ENCODE peak calls at places on chromosomes 6 and 20, in nine cellular contexts. I is neural crest cell, S is psoas muscle, R is HFF-Myc, X is mesothelial cell of epicardium, E is RWPE1, N is left ventricle myocardium inferior, O is ovary, V is epithelial cell of esophagus. U is an unnamed sample.

GRCh38 chr6:159832941-159833340 is 32.9 kb downstream of the PNLDC1 start:
- DNase-seq in I (no peak), S (no peak), R (no peak), X (no peak), E (no peak), N (no peak), O (no peak), V (peak), U (no peak)

GRCh38 chr20:44866703-44867335 is 18.7 kb upstream of the YWHAB start:
- DNase-seq in I (no peak), S (no peak), R (no peak), X (no peak), E (no peak), N (no peak), O (no peak), V (no peak), U (no peak)

GRCh38 chr6:38482466-38482865 is 157.3 kb downstream of the BTBD9 start:
- DNase-seq in I (no peak), S (no peak), R (no peak), X (no peak), E (no peak), N (no peak), O (no peak), V (no peak), U (no peak)

GRCh38 chr6:164325168-164325567 is 910.6 kb downstream of the QKI start:
- DNase-seq in I (no peak), S (no peak), R (no peak), X (no peak), E (no peak), N (no peak), O (no peak), V (no peak), U (no peak)

GRCh38 chr20:51503376-51503775 is 39.1 kb downstream of the NFATC2 start:
- DNase-seq in I (no peak), S (no peak), R (no peak), X (no peak), E (no peak), N (no peak), O (no peak), V (no peak), U (no peak)

GRCh38 chr6:16854986-16855385 is 93.7 kb upstream of the ATXN1 start:
- DNase-seq in I (no peak), S (no peak), R (no peak), X (no peak), E (no peak), N (no peak), O (no peak), V (peak), U (no peak)

GRCh38 chr6:138089325-138089724 is 17.9 kb downstream of the PERP start:
- DNase-seq in I (no peak), S (no peak), R (no peak), X (no peak), E (no peak), N (no peak), O (no peak), V (peak), U (no peak)

GRCh38 chr6:93417421-93417996 is 1.9 kb downstream of the EPHA7 start:
- DNase-seq in I (no peak), S (no peak), R (no peak), X (no peak), E (peak), N (no peak), O (no peak), V (no peak), U (peak)

GRCh38 chr20:7113577-7114466 is 346.3 kb downstream of the BMP2 start:
- DNase-seq in I (peak), S (peak), R (peak), X (peak), E (peak), N (peak), O (no peak), V (peak), U (peak)
- TF ChIP-seq CTCF in I (peak), S (peak), R (peak), X (no peak), E (peak), N (peak), O (no peak), V (peak), U (peak)

GRCh38 chr6:79864421-79864820 is 82.9 kb downstream of the ELOVL4 start:
- DNase-seq in I (no peak), S (no peak), R (no peak), X (no peak), E (no peak), N (no peak), O (no peak), V (peak), U (no peak)

GRCh38 chr6:79869600-79870084 is 77.7 kb downstream of the ELOVL4 start:
- DNase-seq in I (peak), S (peak), R (peak), X (peak), E (peak), N (peak), O (peak), V (peak), U (peak)

GRCh38 chr6:79872303-79872702 is 75.0 kb downstream of the ELOVL4 start:
- DNase-seq in I (no peak), S (no peak), R (no peak), X (no peak), E (no peak), N (no peak), O (no peak), V (peak), U (no peak)

GRCh38 chr6:79869184-79869583 is 78.2 kb downstream of the ELOVL4 start:
- DNase-seq in I (no peak), S (no peak), R (no peak), X (no peak), E (no peak), N (no peak), O (no peak), V (no peak), U (no peak)

DNA sequence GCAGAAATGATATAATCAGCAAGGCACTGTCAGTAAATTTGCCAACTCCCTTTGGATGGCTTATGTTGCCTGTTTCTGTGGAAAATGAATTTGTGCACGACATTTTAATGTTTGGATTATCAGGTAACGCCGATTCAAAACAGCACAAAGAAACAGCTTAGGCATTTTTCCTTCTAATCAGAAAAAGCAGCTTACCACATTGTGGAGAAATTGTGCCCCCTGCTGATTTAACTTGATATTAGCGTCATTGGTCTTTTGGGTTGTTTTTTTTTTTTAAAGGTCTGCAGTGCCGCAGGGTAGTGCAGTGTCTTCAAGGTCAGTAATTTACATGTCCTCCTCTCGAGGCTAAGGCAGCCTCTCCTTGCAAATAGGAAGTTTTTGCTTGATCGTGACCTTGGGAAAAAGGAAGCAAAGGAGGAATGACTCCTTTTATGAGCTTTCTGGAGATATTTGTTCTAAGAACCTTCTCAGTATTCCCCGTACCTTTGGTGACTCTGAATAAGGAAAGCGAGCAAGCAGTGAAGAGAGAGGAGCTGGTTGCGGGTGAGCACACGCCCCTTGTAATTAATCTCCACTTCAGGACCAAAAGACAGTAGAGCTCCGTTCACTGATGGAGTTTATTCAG is 79.1 kb downstream of the ELOVL4 start:
- DNase-seq in I (peak), S (no peak), R (peak), X (no peak), E (peak), N (no peak), O (peak), V (peak), U (peak)
- TF ChIP-seq CTCF in I (peak), S (peak), R (peak), X (peak), E (peak), N (peak), O (no peak), V (peak), U (peak)

DNA sequence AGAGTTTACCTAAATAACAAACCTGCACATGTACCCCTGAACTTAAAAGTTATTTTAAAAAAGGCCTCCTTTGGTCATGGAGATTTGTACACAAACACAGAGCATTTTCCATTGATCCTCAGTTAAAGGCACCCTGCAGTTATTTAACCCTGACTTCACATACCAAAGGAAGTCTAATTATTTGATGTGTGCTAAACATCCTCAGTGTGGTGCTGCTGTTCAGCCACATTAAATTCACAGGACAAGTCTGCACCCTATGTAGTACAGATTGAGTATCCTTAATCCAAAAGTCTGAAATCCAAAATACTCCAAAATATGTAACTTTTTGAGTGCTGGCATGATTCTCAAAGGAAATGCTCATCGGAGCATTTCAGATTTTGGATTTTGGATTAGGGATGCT is 21.4 kb downstream of the KCNQ5 start:
- DNase-seq in I (no peak), S (no peak), R (no peak), X (no peak), E (no peak), N (no peak), O (no peak), V (no peak), U (no peak)
- TF ChIP-seq CTCF in I (no peak), S (no peak), R (no peak), X (no peak), E (no peak), N (no peak), O (no peak), V (peak), U (no peak)

GRCh38 chr6:112269165-112269564 is 14.8 kb upstream of the LAMA4 start:
- DNase-seq in I (no peak), S (no peak), R (no peak), X (no peak), E (no peak), N (no peak), O (peak), V (peak), U (peak)
- TF ChIP-seq CTCF in I (no peak), S (peak), R (peak), X (no peak), E (no peak), N (peak), O (peak), V (peak), U (no peak)

GRCh38 chr6:72984981-72985665 is 240.2 kb downstream of the KHDC1L start:
- DNase-seq in I (no peak), S (no peak), R (no peak), X (no peak), E (no peak), N (no peak), O (no peak), V (no peak), U (no peak)
- TF ChIP-seq CTCF in I (no peak), S (no peak), R (no peak), X (no peak), E (no peak), N (no peak), O (no peak), V (no peak), U (no peak)

GRCh38 chr6:157982580-157983438 is 1.1 kb downstream of the SYNJ2 start:
- DNase-seq in I (no peak), S (no peak), R (no peak), X (no peak), E (no peak), N (no peak), O (peak), V (no peak), U (no peak)
- TF ChIP-seq CTCF in I (peak), S (no peak), R (peak), X (no peak), E (no peak), N (peak), O (peak), V (peak), U (no peak)

GRCh38 chr20:5807431-5807830 is 57.2 kb downstream of the SHLD1 start:
- DNase-seq in I (no peak), S (no peak), R (no peak), X (no peak), E (no peak), N (no peak), O (no peak), V (no peak), U (no peak)

GRCh38 chr20:5808901-5809300 is 58.7 kb downstream of the SHLD1 start:
- DNase-seq in I (no peak), S (no peak), R (no peak), X (no peak), E (no peak), N (no peak), O (no peak), V (no peak), U (no peak)

GRCh38 chr20:5811746-5812145 is 61.5 kb downstream of the SHLD1 start:
- DNase-seq in I (no peak), S (no peak), R (no peak), X (no peak), E (no peak), N (no peak), O (no peak), V (no peak), U (no peak)

GRCh38 chr20:5809495-5809894 is 59.3 kb downstream of the SHLD1 start:
- DNase-seq in I (no peak), S (no peak), R (no peak), X (no peak), E (no peak), N (no peak), O (no peak), V (no peak), U (no peak)

GRCh38 chr20:5806457-5807263 is 56.5 kb downstream of the SHLD1 start:
- DNase-seq in I (no peak), S (no peak), R (no peak), X (no peak), E (no peak), N (no peak), O (no peak), V (no peak), U (no peak)
- TF ChIP-seq CTCF in I (no peak), S (no peak), R (peak), X (no peak), E (no peak), N (peak), O (no peak), V (no peak), U (no peak)

DNA sequence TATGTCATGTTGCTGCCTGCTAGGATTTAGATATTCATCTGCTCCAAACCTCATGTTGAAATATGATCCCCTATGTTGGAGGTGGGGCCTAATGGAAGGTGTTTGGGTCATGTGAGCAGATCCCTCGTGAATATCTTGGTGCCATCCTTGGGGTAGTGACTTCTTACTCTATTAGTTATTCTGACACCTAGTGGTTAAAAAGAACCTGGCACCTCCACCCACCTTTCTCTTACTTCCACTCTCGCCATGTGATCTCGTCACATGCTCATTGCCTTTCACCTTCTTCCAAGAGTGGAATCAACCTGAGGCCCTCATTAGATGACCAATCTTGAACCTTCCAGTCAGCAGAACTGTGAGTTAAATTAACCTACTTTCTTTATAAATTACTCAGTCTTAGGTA is 549.4 kb upstream of the SYNCRIP start:
- DNase-seq in I (no peak), S (no peak), R (no peak), X (no peak), E (no peak), N (no peak), O (no peak), V (peak), U (no peak)
- TF ChIP-seq CTCF in I (peak), S (no peak), R (no peak), X (peak), E (no peak), N (no peak), O (no peak), V (peak), U (peak)

GRCh38 chr6:28771401-28772267 is 152.2 kb downstream of the TRIM27 start:
- DNase-seq in I (no peak), S (no peak), R (no peak), X (no peak), E (no peak), N (no peak), O (no peak), V (peak), U (peak)
- TF ChIP-seq CTCF in I (peak), S (no peak), R (peak), X (no peak), E (no peak), N (no peak), O (no peak), V (no peak), U (peak)

GRCh38 chr6:127550403-127550802 is 26.6 kb upstream of the C6orf58 start:
- DNase-seq in I (no peak), S (no peak), R (no peak), X (no peak), E (peak), N (no peak), O (no peak), V (peak), U (no peak)

GRCh38 chr6:127547215-127547614 is 28.1 kb upstream of the MTCL3 start:
- DNase-seq in I (no peak), S (no peak), R (no peak), X (no peak), E (no peak), N (no peak), O (no peak), V (peak), U (peak)

DNA sequence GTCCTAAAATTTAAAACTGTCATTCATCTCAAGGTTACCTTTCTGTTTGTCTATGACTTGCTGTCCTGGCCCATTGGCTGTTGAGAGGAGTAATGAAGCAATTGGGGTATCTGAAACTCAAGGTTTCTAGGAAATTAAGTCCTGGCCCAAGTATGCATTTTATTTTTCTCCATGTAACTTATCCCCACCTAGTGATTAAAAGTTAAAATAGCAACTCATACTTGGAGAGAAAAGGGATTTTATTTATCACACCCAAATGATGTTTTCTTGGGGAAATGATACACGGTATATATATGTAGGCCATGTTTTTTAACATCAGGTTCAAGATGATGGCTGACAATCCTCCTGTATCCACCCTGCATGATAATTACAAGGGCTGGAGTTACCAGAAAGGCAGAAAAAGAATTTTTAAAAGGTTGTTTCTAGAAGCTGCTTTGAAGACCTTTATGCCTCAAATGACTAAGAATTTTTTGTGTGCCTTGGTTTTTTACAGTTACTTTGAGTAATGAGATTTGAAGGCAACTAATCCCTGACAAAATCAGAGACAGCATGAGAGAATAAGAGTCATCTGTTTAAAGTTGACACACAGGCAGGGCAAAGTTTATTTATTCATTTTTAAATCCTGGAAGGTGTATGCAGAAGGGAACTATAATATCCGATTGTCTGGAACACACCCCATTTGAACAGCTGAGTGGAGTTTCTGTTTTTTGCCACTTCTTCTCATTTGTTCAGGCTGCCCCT is 28.9 kb upstream of the C6orf58 start:
- DNase-seq in I (no peak), S (no peak), R (no peak), X (no peak), E (no peak), N (no peak), O (no peak), V (peak), U (no peak)
- TF ChIP-seq CTCF in I (no peak), S (no peak), R (no peak), X (peak), E (peak), N (no peak), O (no peak), V (peak), U (no peak)

U was measured in endothelial cell.